ENCODE peak calls at places on chromosomes 7 and 10, in four cellular contexts. W, J, E and N are unnamed samples.

GRCh38 chr7:82816272-82816671 is 346.4 kb downstream of the PCLO start:
- DNase-seq in W (peak; percentile 4), J (no peak), E (peak; percentile 1), N (no peak)

GRCh38 chr10:13039761-13040160 is 38.2 kb upstream of the CCDC3 start:
- DNase-seq in W (no peak), J (no peak), E (no peak), N (peak; percentile 76)

GRCh38 chr10:48773580-48773979 is 88.9 kb downstream of the WDFY4 start:
- DNase-seq in W (no peak), J (no peak), E (no peak), N (peak; percentile 57)

GRCh38 chr7:30301751-30302150 is 17.4 kb downstream of the ZNRF2 start:
- DNase-seq in W (no peak), J (no peak), E (no peak), N (no peak)

GRCh38 chr10:97179731-97180366 is 5.9 kb downstream of the SLIT1 start:
- DNase-seq in W (peak; percentile 42), J (no peak), E (no peak), N (no peak)

GRCh38 chr7:44581907-44582603 is at the start of gene TMED4:
- DNase-seq in W (peak; percentile 99), J (peak; percentile 99), E (peak; percentile 96), N (peak; percentile 99)

GRCh38 chr7:49630513-49630912 is 142.9 kb upstream of the VWC2 start:
- DNase-seq in W (no peak), J (no peak), E (no peak), N (no peak)

GRCh38 chr7:53383131-53383530 is 347.7 kb downstream of the POM121L12 start:
- DNase-seq in W (no peak), J (no peak), E (no peak), N (no peak)

GRCh38 chr7:135510603-135511183 is 791 bp upstream of the CNOT4 start:
- DNase-seq in W (peak; percentile 72), J (peak; percentile 38), E (no peak), N (no peak)

GRCh38 chr7:104207348-104207730 is 474 bp downstream of the ORC5 start:
- DNase-seq in W (peak; percentile 55), J (peak; percentile 27), E (no peak), N (peak; percentile 60)

GRCh38 chr7:28957822-28958234 is 302 bp downstream of the TRIL start:
- DNase-seq in W (peak; percentile 51), J (no peak), E (no peak), N (no peak)

GRCh38 chr10:120732067-120732466 is 119.1 kb upstream of the WDR11 start:
- DNase-seq in W (peak; percentile 12), J (no peak), E (peak; percentile 32), N (no peak)

GRCh38 chr7:157502701-157503111 is 165.9 kb downstream of the DNAJB6 start:
- DNase-seq in W (peak; percentile 6), J (no peak), E (no peak), N (no peak)

GRCh38 chr10:47247190-47248059 is 52.6 kb upstream of the GDF10 start:
- DNase-seq in W (no peak), J (no peak), E (no peak), N (no peak)

GRCh38 chr7:126805351-126805750 is 447.4 kb downstream of the GRM8 start:
- DNase-seq in W (no peak), J (no peak), E (no peak), N (no peak)

GRCh38 chr10:121127151-121127906 is 276.2 kb downstream of the WDR11 start:
- DNase-seq in W (no peak), J (no peak), E (no peak), N (no peak)

GRCh38 chr7:561631-562393 is 42.2 kb upstream of the PDGFA start:
- DNase-seq in W (no peak), J (no peak), E (no peak), N (no peak)

GRCh38 chr10:133033742-133034048 is 54.0 kb upstream of the ADGRA1 start:
- DNase-seq in W (no peak), J (no peak), E (no peak), N (no peak)

GRCh38 chr10:117365612-117366011 is 9.6 kb downstream of the PDZD8 start:
- DNase-seq in W (no peak), J (no peak), E (peak; percentile 62), N (no peak)

GRCh38 chr10:125982256-125982948 is 86.0 kb downstream of the FANK1 start:
- DNase-seq in W (peak; percentile 79), J (peak; percentile 63), E (peak; percentile 64), N (peak; percentile 90)

GRCh38 chr7:2972531-2973161 is 71.0 kb downstream of the CARD11 start:
- DNase-seq in W (no peak), J (peak; percentile 37), E (no peak), N (no peak)

GRCh38 chr7:88480901-88481300 is 174.2 kb upstream of the STEAP4 start:
- DNase-seq in W (no peak), J (no peak), E (no peak), N (no peak)

GRCh38 chr7:84678841-84679240 is 484.3 kb upstream of the SEMA3A start:
- DNase-seq in W (no peak), J (no peak), E (no peak), N (no peak)

GRCh38 chr10:52442576-52442975 is 128.5 kb downstream of the DKK1 start:
- DNase-seq in W (peak; percentile 86), J (no peak), E (no peak), N (no peak)

GRCh38 chr7:45874408-45875131 is 1.7 kb upstream of the CCDC201 start:
- DNase-seq in W (peak; percentile 86), J (no peak), E (no peak), N (no peak)

GRCh38 chr7:23106491-23106800 is 861 bp downstream of the KLHL7 start:
- DNase-seq in W (no peak), J (no peak), E (no peak), N (no peak)

GRCh38 chr7:13830604-13830915 is 158.9 kb downstream of the ETV1 start:
- DNase-seq in W (peak; percentile 38), J (no peak), E (no peak), N (no peak)

GRCh38 chr10:32189400-32190084 is 133.3 kb upstream of the KIF5B start:
- DNase-seq in W (peak; percentile 36), J (no peak), E (peak; percentile 18), N (no peak)

GRCh38 chr7:134773164-134773563 is 6.3 kb upstream of the CALD1 start:
- DNase-seq in W (no peak), J (no peak), E (no peak), N (no peak)

GRCh38 chr10:93463723-93464511 is 18.2 kb downstream of the MYOF start:
- DNase-seq in W (peak; percentile 89), J (no peak), E (no peak), N (no peak)

GRCh38 chr10:17074548-17074860 is 55.1 kb downstream of the CUBN start:
- DNase-seq in W (peak; percentile 91), J (no peak), E (no peak), N (no peak)

GRCh38 chr7:47688311-47689100 is 106.6 kb upstream of the TNS3 start:
- DNase-seq in W (no peak), J (no peak), E (no peak), N (no peak)

GRCh38 chr10:14556285-14556956 is 218.3 kb downstream of the FAM107B start:
- DNase-seq in W (no peak), J (peak; percentile 56), E (no peak), N (peak; percentile 79)

GRCh38 chr7:101869026-101869900 is 51.8 kb downstream of the CUX1 start:
- DNase-seq in W (no peak), J (peak; percentile 39), E (no peak), N (peak; percentile 82)

GRCh38 chr10:99429521-99430095 is 816 bp downstream of the GOT1 start:
- DNase-seq in W (peak; percentile 13), J (peak; percentile 8), E (no peak), N (no peak)

GRCh38 chr7:131898418-131898817 is 342.0 kb upstream of the PODXL start:
- DNase-seq in W (peak; percentile 66), J (no peak), E (no peak), N (no peak)
- H3K9me2 ChIP-seq in W (no peaks in the 10 kb centered on the region), J (no peaks in the 10 kb centered on the region), E (no peaks in the 10 kb centered on the region), N (no peaks in the 10 kb centered on the region)

GRCh38 chr7:131896189-131896855 is 339.9 kb upstream of the PODXL start:
- DNase-seq in W (no peak), J (no peak), E (no peak), N (no peak)

GRCh38 chr7:131895541-131896173 is 339.2 kb upstream of the PODXL start:
- DNase-seq in W (peak; percentile 98), J (no peak), E (peak; percentile 78), N (no peak)

GRCh38 chr7:131899271-131900030 is 343.0 kb upstream of the PODXL start:
- DNase-seq in W (peak; percentile 29), J (no peak), E (no peak), N (no peak)

GRCh38 chr7:131897016-131897789 is 340.8 kb upstream of the PODXL start:
- DNase-seq in W (peak; percentile 87), J (no peak), E (peak; percentile 12), N (no peak)

GRCh38 chr7:131897790-131898165 is 341.4 kb upstream of the PODXL start:
- DNase-seq in W (no peak), J (no peak), E (no peak), N (no peak)
- H3K9me2 ChIP-seq in W (no peaks in the 10 kb centered on the region), J (no peaks in the 10 kb centered on the region), E (no peaks in the 10 kb centered on the region), N (no peaks in the 10 kb centered on the region)

GRCh38 chr7:54711900-54712595 is 47.0 kb downstream of the SEC61G start:
- DNase-seq in W (no peak), J (no peak), E (no peak), N (no peak)

GRCh38 chr7:54709283-54709682 is 49.7 kb downstream of the SEC61G start:
- DNase-seq in W (no peak), J (no peak), E (no peak), N (no peak)

DNA sequence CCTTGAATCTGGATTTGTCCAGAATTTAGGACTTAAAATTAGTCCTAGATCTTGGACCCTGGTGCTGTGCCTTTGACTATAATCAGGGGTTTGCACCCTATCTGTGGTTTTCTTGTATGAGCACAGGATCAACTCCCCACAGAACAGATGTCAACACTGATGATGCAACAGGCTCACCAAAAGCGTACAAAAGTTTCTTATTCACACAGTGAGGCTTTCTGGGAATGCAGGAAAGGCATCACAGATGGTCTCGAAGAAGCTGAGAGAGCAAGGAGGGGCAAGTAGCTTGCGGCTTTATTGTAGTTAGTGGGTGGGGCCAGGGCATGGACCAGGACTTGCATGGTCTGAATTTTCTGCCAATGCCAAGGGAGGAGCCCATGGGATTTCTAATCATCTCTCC is 46.2 kb downstream of the SEC61G start:
- DNase-seq in W (no peak), J (no peak), E (no peak), N (no peak)
- H3K9me2 ChIP-seq in W (no peaks in the 10 kb centered on the region), J (no peaks in the 10 kb centered on the region), E (no peaks in the 10 kb centered on the region), N (no peaks in the 10 kb centered on the region)

DNA sequence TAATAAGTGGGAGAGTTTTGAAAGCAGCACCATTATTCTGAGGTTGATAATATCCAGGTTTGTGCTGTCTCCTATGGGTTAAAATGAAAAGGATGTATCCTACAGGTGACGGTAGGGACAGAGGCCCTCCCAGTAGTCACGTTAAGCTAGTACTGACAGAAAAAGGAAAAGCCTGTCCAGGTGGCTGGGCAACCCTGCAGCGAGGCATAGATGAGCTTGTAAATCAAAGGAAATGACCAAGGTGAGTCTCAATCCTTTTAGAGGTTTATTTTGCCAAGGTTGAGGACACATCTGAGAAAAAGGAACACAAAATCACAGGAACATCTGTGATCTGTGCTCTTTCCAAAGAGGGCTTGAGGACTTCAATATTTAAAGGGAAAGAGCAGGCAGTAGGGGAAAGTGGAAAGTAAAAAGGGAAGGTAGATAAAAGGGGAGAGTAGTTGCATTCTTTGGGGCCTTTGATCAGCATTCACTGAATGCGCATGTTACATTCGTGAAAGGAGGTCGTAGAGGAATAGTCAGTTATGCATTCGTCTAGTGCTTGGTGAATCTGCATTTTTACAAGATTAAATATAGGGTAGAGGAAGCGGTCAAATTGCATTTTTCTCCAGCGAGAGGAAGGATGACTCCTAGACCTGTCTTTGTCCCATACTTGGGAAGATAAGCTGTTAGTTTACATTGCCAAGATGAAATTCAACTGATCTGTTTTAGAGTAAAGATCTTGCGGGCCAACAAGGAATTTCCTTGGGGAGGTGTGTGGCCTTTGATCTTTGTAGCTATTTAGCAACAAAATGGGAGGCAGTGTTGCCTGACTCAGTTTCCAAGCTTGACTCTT is 899 bp upstream of the GSTO1 start:
- DNase-seq in W (peak; percentile 17), J (no peak), E (no peak), N (peak; percentile 16)
- H3K9me2 ChIP-seq in W (no peaks in the 10 kb centered on the region), J (no peaks in the 10 kb centered on the region), E (no peaks in the 10 kb centered on the region), N (no peaks in the 10 kb centered on the region)